ENCODE peak calls at places on chromosomes 4 and X, in eight cellular contexts. B is fibroblast of pulmonary artery, F is myocyte, D is uterus, V is nephron progenitor cell, Y is WTC11, Q is AG09319, U is HFFc6. X is an unnamed sample.

GRCh38 chr4:181479145-181479544 is 764.1 kb upstream of the TENM3 start:
- DNase-seq in Q (no peak), V (no peak), F (no peak), B (no peak), D (no peak), U (no peak), Y (no peak), X (no peak)

GRCh38 chr4:622071-622995 is 3.0 kb upstream of the PDE6B start:
- DNase-seq in D (no peak), U (no peak), Y (no peak), Q (no peak), F (no peak), B (peak), V (no peak), X (no peak)

GRCh38 chr4:186458050-186458449 is 97.3 kb downstream of the MTNR1A start:
- DNase-seq in B (no peak), Y (no peak), V (no peak), F (no peak), U (no peak), Q (no peak), D (no peak), X (no peak)

GRCh38 chrX:42846741-42847140 is 68.8 kb upstream of the PPP1R2C start:
- DNase-seq in V (no peak), D (no peak), U (no peak), Q (no peak), Y (no peak), B (peak), F (no peak), X (no peak)

GRCh38 chrX:135931644-135932487 is 38.4 kb downstream of the SAGE1 start:
- DNase-seq in Q (peak), D (peak), V (peak), Y (peak), F (peak), U (no peak), B (peak), X (no peak)

GRCh38 chr4:172865531-172866127 is 303.0 kb upstream of the GALNT7 start:
- DNase-seq in Q (no peak), V (no peak), D (no peak), Y (no peak), B (no peak), U (no peak), F (no peak), X (no peak)

GRCh38 chr4:152678841-152679240 is 956 bp downstream of the TMEM154 start:
- DNase-seq in B (no peak), Q (no peak), F (no peak), V (no peak), Y (no peak), D (no peak), U (no peak), X (no peak)

GRCh38 chrX:31436424-31436823 is 364.6 kb upstream of the FTHL17 start:
- DNase-seq in B (no peak), Q (no peak), F (no peak), Y (no peak), D (no peak), U (no peak), V (no peak), X (no peak)

X was measured in ovary.